ENCODE peak calls at places on chromosomes 2 and 18, in eight cellular contexts. C is right atrium auricular region; N is activated CD8-positive, alpha-beta T cell treated with anti-CD3 and anti-CD28 coated beads for 36 hours; L is RWPE1; X is upper lobe of right lung; S is astrocyte of the spinal cord; T is psoas muscle; U is AG09319. P is an unnamed sample.

GRCh38 chr2:227163998-227164744 is at the start of the genes COL4A3 and COL4A4:
- DNase-seq in C (peak), N (peak), L (peak), X (peak), S (no peak), T (peak), U (no peak), P (peak)

GRCh38 chr2:158024288-158024898 is 77.3 kb upstream of the UPP2 start:
- DNase-seq in C (no peak), N (peak), L (peak), X (no peak), S (peak), T (no peak), U (peak), P (peak)

GRCh38 chr2:216648105-216648504 is 14.9 kb downstream of the IGFBP2 start:
- DNase-seq in C (no peak), N (no peak), L (no peak), X (no peak), S (no peak), T (no peak), U (no peak), P (no peak)

GRCh38 chr2:240410004-240410403 is 25.5 kb upstream of the GPC1 start:
- DNase-seq in C (no peak), N (no peak), L (no peak), X (no peak), S (no peak), T (no peak), U (no peak), P (no peak)

GRCh38 chr2:217711236-217711635 is 291.6 kb downstream of the TNS1 start:
- DNase-seq in C (no peak), N (no peak), L (no peak), X (no peak), S (peak), T (no peak), U (no peak), P (no peak)

GRCh38 chr18:13256444-13257305 is 38.1 kb downstream of the LDLRAD4 start:
- DNase-seq in C (no peak), N (no peak), L (no peak), X (peak), S (no peak), T (no peak), U (no peak), P (no peak)

GRCh38 chr2:65488527-65488926 is 56.1 kb upstream of the SPRED2 start:
- DNase-seq in C (no peak), N (no peak), L (no peak), X (no peak), S (no peak), T (no peak), U (no peak), P (no peak)

GRCh38 chr2:63544017-63544627 is 44.2 kb downstream of the WDPCP start:
- DNase-seq in C (no peak), N (no peak), L (peak), X (no peak), S (peak), T (no peak), U (no peak), P (no peak)

GRCh38 chr2:128379021-128380005 is 60.6 kb upstream of the HS6ST1 start:
- DNase-seq in C (peak), N (no peak), L (no peak), X (peak), S (peak), T (no peak), U (peak), P (no peak)

GRCh38 chr2:188292446-188293239 is 969 bp downstream of the GULP1 start:
- DNase-seq in C (peak), N (no peak), L (peak), X (peak), S (peak), T (peak), U (peak), P (peak)

GRCh38 chr2:74142340-74142739 is 5.4 kb downstream of the BOLA3 start:
- DNase-seq in C (no peak), N (no peak), L (no peak), X (no peak), S (no peak), T (no peak), U (no peak), P (no peak)

GRCh38 chr2:54360055-54360792 is 95.9 kb upstream of the SPTBN1 start:
- DNase-seq in C (peak), N (no peak), L (no peak), X (no peak), S (peak), T (no peak), U (peak), P (no peak)

GRCh38 chr2:42492691-42493467 is 903 bp downstream of the KCNG3 start:
- DNase-seq in C (no peak), N (peak), L (no peak), X (peak), S (no peak), T (no peak), U (no peak), P (no peak)

GRCh38 chr2:20757405-20758090 is 65.4 kb downstream of the LDAH start:
- DNase-seq in C (no peak), N (no peak), L (no peak), X (no peak), S (no peak), T (no peak), U (no peak), P (no peak)

GRCh38 chr2:41207578-41207977 is 755.7 kb upstream of the SLC8A1 start:
- DNase-seq in C (no peak), N (no peak), L (no peak), X (no peak), S (no peak), T (no peak), U (no peak), P (peak)

GRCh38 chr2:238636269-238637073 is 209.7 kb downstream of the ASB1 start:
- DNase-seq in C (peak), N (no peak), L (peak), X (no peak), S (peak), T (no peak), U (peak), P (no peak)

GRCh38 chr2:197777823-197778407 is 7.2 kb downstream of the BOLL start:
- DNase-seq in C (no peak), N (peak), L (peak), X (no peak), S (peak), T (no peak), U (peak), P (peak)

GRCh38 chr2:3603536-3604206 is 8.8 kb downstream of the COLEC11 start:
- DNase-seq in C (no peak), N (no peak), L (no peak), X (no peak), S (no peak), T (no peak), U (no peak), P (no peak)

GRCh38 chr2:3600256-3600855 is 5.4 kb downstream of the COLEC11 start:
- DNase-seq in C (no peak), N (no peak), L (no peak), X (no peak), S (no peak), T (no peak), U (no peak), P (no peak)

GRCh38 chr2:3604207-3604877 is 9.4 kb downstream of the COLEC11 start:
- DNase-seq in C (peak), N (no peak), L (no peak), X (no peak), S (no peak), T (no peak), U (no peak), P (no peak)

GRCh38 chr2:3601561-3602271 is 6.8 kb downstream of the COLEC11 start:
- DNase-seq in C (peak), N (no peak), L (no peak), X (no peak), S (no peak), T (no peak), U (no peak), P (no peak)

GRCh38 chr2:3602553-3603339 is 7.8 kb downstream of the COLEC11 start:
- DNase-seq in C (peak), N (no peak), L (no peak), X (no peak), S (no peak), T (no peak), U (no peak), P (no peak)
- TF ChIP-seq CTCF in C (no peak), N (no peak), L (no peak), X (no peak), S (no peak), T (no peak), U (no peak), P (no peak)

DNA sequence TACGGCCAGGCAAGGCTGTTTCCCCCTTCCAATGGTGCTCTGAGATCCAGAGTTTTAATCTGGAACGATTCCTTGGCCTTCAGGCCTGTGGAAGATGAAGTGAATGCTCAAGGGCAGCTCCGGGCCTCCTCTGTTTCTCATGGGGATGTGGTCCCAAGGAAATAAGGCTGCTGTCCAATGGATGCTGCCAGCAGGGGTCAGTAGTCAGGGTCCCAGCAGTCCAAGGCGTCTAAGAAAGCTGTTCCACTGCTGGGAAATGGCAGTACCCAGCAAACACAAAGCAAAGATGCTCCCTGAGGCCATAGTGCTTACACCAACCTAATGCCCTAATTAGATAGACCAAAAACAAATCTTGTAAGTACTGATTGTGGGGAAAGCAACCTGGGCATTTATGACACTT is 12.5 kb downstream of the NMS start:
- DNase-seq in C (no peak), N (peak), L (no peak), X (no peak), S (no peak), T (no peak), U (no peak), P (peak)
- TF ChIP-seq CTCF in C (no peak), N (no peak), L (no peak), X (peak), S (no peak), T (no peak), U (no peak), P (no peak)

GRCh38 chr2:19667085-19667484 is 234.7 kb downstream of the TTC32 start:
- DNase-seq in C (no peak), N (no peak), L (peak), X (no peak), S (peak), T (no peak), U (no peak), P (no peak)
- TF ChIP-seq CTCF in C (no peak), N (no peak), L (peak), X (no peak), S (peak), T (no peak), U (peak), P (no peak)

DNA sequence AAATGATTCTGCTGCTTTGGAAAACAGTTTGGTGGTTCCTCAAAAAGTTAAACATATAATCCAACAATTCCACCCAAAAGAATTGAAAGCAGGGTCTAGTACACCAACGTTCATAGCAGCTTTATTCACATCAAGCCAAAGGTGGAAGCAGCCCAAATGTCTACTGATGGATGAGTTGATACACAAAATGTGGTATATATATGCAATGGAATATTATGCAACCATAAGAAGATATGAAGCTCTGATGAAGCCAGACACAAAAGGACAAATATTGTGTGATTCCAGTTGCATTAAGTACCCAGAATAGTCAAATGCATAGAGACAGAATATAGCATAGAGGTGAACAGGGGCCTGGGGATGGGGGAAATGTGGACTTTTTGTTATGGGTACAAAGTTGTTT is 269.3 kb downstream of the METTL4 start:
- DNase-seq in C (no peak), N (no peak), L (no peak), X (no peak), S (no peak), T (no peak), U (no peak), P (no peak)
- TF ChIP-seq CTCF in C (no peak), N (no peak), L (no peak), X (no peak), S (no peak), T (no peak), U (no peak), P (no peak)

GRCh38 chr2:142395294-142395693 is 264.5 kb upstream of the LRP1B start:
- DNase-seq in C (no peak), N (no peak), L (no peak), X (no peak), S (peak), T (no peak), U (no peak), P (no peak)
- TF ChIP-seq CTCF in C (no peak), N (no peak), L (no peak), X (no peak), S (no peak), T (no peak), U (no peak), P (no peak)

GRCh38 chr2:39153312-39153711 is 32.5 kb upstream of the SOS1 start:
- DNase-seq in C (no peak), N (no peak), L (no peak), X (no peak), S (no peak), T (no peak), U (no peak), P (no peak)

GRCh38 chr2:39156107-39156506 is 35.3 kb upstream of the SOS1 start:
- DNase-seq in C (no peak), N (no peak), L (no peak), X (no peak), S (no peak), T (no peak), U (peak), P (no peak)

GRCh38 chr2:39154944-39155343 is 34.1 kb upstream of the SOS1 start:
- DNase-seq in C (no peak), N (no peak), L (no peak), X (no peak), S (no peak), T (no peak), U (no peak), P (no peak)

GRCh38 chr2:39160982-39161381 is 40.1 kb upstream of the SOS1 start:
- DNase-seq in C (no peak), N (no peak), L (no peak), X (no peak), S (no peak), T (no peak), U (no peak), P (no peak)

GRCh38 chr2:39158351-39158750 is 37.5 kb upstream of the SOS1 start:
- DNase-seq in C (no peak), N (no peak), L (no peak), X (no peak), S (peak), T (no peak), U (no peak), P (no peak)
- TF ChIP-seq CTCF in C (no peak), N (no peak), L (no peak), X (no peak), S (no peak), T (no peak), U (no peak), P (no peak)

DNA sequence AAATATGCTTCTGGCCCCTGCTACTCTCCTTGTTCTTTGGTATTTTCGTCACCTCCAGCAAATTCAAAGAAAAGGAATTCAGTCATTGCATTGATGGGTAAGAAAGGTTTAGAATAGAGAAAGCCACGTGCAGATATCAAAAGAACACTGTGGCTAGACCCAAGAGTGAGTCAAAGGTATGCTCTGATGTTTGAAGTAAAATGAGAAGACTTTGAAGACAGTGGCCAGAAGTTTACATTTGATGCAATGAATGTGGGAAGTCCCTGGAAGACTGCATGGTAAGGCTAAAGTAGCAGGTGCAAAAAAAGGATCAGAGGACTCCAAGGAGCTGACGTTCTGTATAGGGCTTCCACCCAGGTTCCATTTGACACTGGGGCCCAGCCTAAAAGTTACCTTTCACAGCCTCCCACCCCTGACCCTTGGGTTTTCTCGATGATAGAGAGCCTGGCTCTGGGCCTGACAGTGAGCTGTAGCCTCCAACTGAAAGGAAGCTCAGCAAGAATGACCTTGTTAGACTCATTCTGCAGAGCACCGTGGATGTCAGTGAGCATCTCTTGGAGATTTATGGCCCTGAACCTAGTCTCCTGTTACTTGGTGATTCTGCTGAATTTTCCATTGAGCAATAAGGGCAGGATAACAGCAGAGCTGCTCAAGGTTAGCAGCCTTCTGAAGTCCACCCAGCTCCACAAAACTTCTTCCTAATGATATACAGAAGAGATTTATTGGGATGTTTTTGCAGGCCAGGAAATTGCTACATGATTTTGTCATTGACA is 223.7 kb upstream of the RBBP8 start:
- DNase-seq in C (no peak), N (no peak), L (no peak), X (no peak), S (no peak), T (no peak), U (no peak), P (no peak)
- TF ChIP-seq CTCF in C (no peak), N (no peak), L (no peak), X (no peak), S (no peak), T (no peak), U (no peak), P (no peak)

P was measured in Calu3.